ENCODE peak calls at places on chromosomes 1 and 21, in eight cellular contexts. A, C, F, H, M, Q, L and G are unnamed samples.

GRCh38 chr1:19260211-19261138 is 8.9 kb downstream of the MRTO4 start:
- DNase-seq in A (peak; percentile 72), C (no peak), F (no peak), H (no peak), M (no peak), Q (no peak), L (no peak), G (peak; percentile 90)

GRCh38 chr1:230270185-230270939 is 155.8 kb downstream of the PGBD5 start:
- DNase-seq in A (peak; percentile 63), C (no peak), F (no peak), H (no peak), M (no peak), Q (no peak), L (no peak), G (no peak)

GRCh38 chr1:217981430-217981829 is 303.7 kb upstream of the RRP15 start:
- DNase-seq in A (no peak), C (no peak), F (no peak), H (no peak), M (no peak), Q (no peak), L (no peak), G (no peak)

GRCh38 chr1:145717833-145718232 is 1.5 kb upstream of the CD160 start:
- DNase-seq in A (no peak), C (no peak), F (no peak), H (no peak), M (no peak), Q (no peak), L (no peak), G (no peak)

GRCh38 chr1:238252033-238252802 is 361.5 kb upstream of the ZP4 start:
- DNase-seq in A (peak; percentile 66), C (no peak), F (peak; percentile 80), H (peak; percentile 42), M (peak; percentile 41), Q (no peak), L (no peak), G (peak; percentile 64)

GRCh38 chr21:44423941-44424607 is 31.2 kb upstream of the LRRC3 start:
- DNase-seq in A (no peak), C (peak; percentile 1), F (peak; percentile 8), H (no peak), M (peak; percentile 1), Q (no peak), L (no peak), G (no peak)

GRCh38 chr1:18886003-18886335 is 16.4 kb downstream of the ALDH4A1 start:
- DNase-seq in A (no peak), C (no peak), F (no peak), H (no peak), M (no peak), Q (no peak), L (no peak), G (peak; percentile 72)

GRCh38 chr1:220313576-220313975 is 41.3 kb upstream of the RAB3GAP2 start:
- DNase-seq in A (no peak), C (no peak), F (no peak), H (no peak), M (no peak), Q (no peak), L (no peak), G (no peak)

GRCh38 chr1:8285103-8285502 is 32.8 kb upstream of the SLC45A1 start:
- DNase-seq in A (no peak), C (no peak), F (no peak), H (no peak), M (no peak), Q (no peak), L (no peak), G (no peak)

GRCh38 chr1:230176871-230177411 is 109.9 kb downstream of the GALNT2 start:
- DNase-seq in A (no peak), C (no peak), F (no peak), H (no peak), M (peak; percentile 80), Q (no peak), L (no peak), G (no peak)

GRCh38 chr1:8303876-8304275 is 14.0 kb upstream of the SLC45A1 start:
- DNase-seq in A (no peak), C (no peak), F (no peak), H (no peak), M (no peak), Q (no peak), L (no peak), G (no peak)

GRCh38 chr1:55081188-55081904 is 42.0 kb downstream of the PCSK9 start:
- DNase-seq in A (peak; percentile 89), C (no peak), F (no peak), H (no peak), M (no peak), Q (no peak), L (no peak), G (peak; percentile 63)

GRCh38 chr1:41633764-41634163 is 149.3 kb upstream of the EDN2 start:
- DNase-seq in A (no peak), C (no peak), F (no peak), H (no peak), M (no peak), Q (no peak), L (no peak), G (no peak)

GRCh38 chr1:3775498-3776230 is 3.1 kb downstream of the SMIM1 start:
- DNase-seq in A (peak; percentile 75), C (peak; percentile 30), F (peak; percentile 64), H (peak; percentile 27), M (peak; percentile 57), Q (no peak), L (no peak), G (peak; percentile 47)

GRCh38 chr1:116372186-116372585 is 858 bp upstream of the ATP1A1 start:
- DNase-seq in A (no peak), C (no peak), F (peak; percentile 18), H (no peak), M (no peak), Q (no peak), L (no peak), G (no peak)

GRCh38 chr1:172451002-172451443 is 7.2 kb upstream of the PIGC start:
- DNase-seq in A (peak; percentile 67), C (no peak), F (no peak), H (no peak), M (no peak), Q (no peak), L (no peak), G (peak; percentile 65)

GRCh38 chr1:235331391-235331790 is 3.0 kb downstream of the GGPS1 start:
- DNase-seq in A (no peak), C (no peak), F (no peak), H (no peak), M (no peak), Q (no peak), L (no peak), G (no peak)